ENCODE peak calls at places on chromosomes 3 and 15, in six cellular contexts. One of them, this sample, is unnamed.

GRCh38 chr3:88031543-88032148 is 27.2 kb downstream of the CGGBP1 start:
- DNase-seq in coronary artery: no peak
- DNase-seq in astrocyte of the cerebellum: no peak
- DNase-seq in GM23248: peak
- DNase-seq in cardiac muscle cell: peak
- DNase-seq in ovary: no peak
- DNase-seq in this sample: no peak

GRCh38 chr15:79515628-79516027 is 83.5 kb downstream of the MINAR1 start:
- DNase-seq in ovary: no peak
- DNase-seq in astrocyte of the cerebellum: no peak
- DNase-seq in GM23248: no peak
- DNase-seq in coronary artery: no peak
- DNase-seq in cardiac muscle cell: no peak
- DNase-seq in this sample: no peak

GRCh38 chr3:82796765-82797164 is 1035.3 kb upstream of the GBE1 start:
- DNase-seq in ovary: no peak
- DNase-seq in coronary artery: no peak
- DNase-seq in cardiac muscle cell: no peak
- DNase-seq in GM23248: no peak
- DNase-seq in astrocyte of the cerebellum: no peak
- DNase-seq in this sample: no peak

GRCh38 chr3:129345971-129346370 is 67.3 kb downstream of the HMCES start:
- DNase-seq in astrocyte of the cerebellum: no peak
- DNase-seq in GM23248: peak
- DNase-seq in cardiac muscle cell: peak
- DNase-seq in ovary: no peak
- DNase-seq in coronary artery: no peak
- DNase-seq in this sample: no peak

GRCh38 chr3:29429055-29429454 is 148.2 kb downstream of the RBMS3 start:
- DNase-seq in coronary artery: no peak
- DNase-seq in GM23248: no peak
- DNase-seq in astrocyte of the cerebellum: no peak
- DNase-seq in ovary: no peak
- DNase-seq in cardiac muscle cell: no peak
- DNase-seq in this sample: no peak

GRCh38 chr3:134211797-134212196 is 38.9 kb downstream of the RYK start:
- DNase-seq in cardiac muscle cell: peak
- DNase-seq in ovary: no peak
- DNase-seq in GM23248: peak
- DNase-seq in coronary artery: no peak
- DNase-seq in astrocyte of the cerebellum: peak
- DNase-seq in this sample: peak

GRCh38 chr3:121869731-121870130 is 24.5 kb upstream of the SLC15A2 start:
- DNase-seq in cardiac muscle cell: no peak
- DNase-seq in GM23248: no peak
- DNase-seq in ovary: no peak
- DNase-seq in astrocyte of the cerebellum: no peak
- DNase-seq in coronary artery: no peak
- DNase-seq in this sample: no peak

GRCh38 chr15:47750740-47751262 is 33.5 kb downstream of the SEMA6D start:
- DNase-seq in cardiac muscle cell: no peak
- DNase-seq in astrocyte of the cerebellum: no peak
- DNase-seq in coronary artery: no peak
- DNase-seq in ovary: no peak
- DNase-seq in GM23248: no peak
- DNase-seq in this sample: no peak

GRCh38 chr3:81581966-81582599 is 179.4 kb downstream of the GBE1 start:
- DNase-seq in GM23248: peak
- DNase-seq in ovary: peak
- DNase-seq in cardiac muscle cell: peak
- DNase-seq in coronary artery: no peak
- DNase-seq in astrocyte of the cerebellum: peak
- DNase-seq in this sample: peak

GRCh38 chr3:10242182-10243065 is 5.8 kb upstream of the TATDN2 start:
- DNase-seq in cardiac muscle cell: peak
- DNase-seq in ovary: no peak
- DNase-seq in coronary artery: no peak
- DNase-seq in astrocyte of the cerebellum: peak
- DNase-seq in GM23248: peak
- DNase-seq in this sample: peak

GRCh38 chr15:78242128-78242527 is 7.8 kb upstream of the ACSBG1 start:
- DNase-seq in coronary artery: no peak
- DNase-seq in GM23248: peak
- DNase-seq in ovary: no peak
- DNase-seq in cardiac muscle cell: peak
- DNase-seq in astrocyte of the cerebellum: no peak
- DNase-seq in this sample: no peak

GRCh38 chr3:40994611-40995010 is 204.7 kb upstream of the CTNNB1 start:
- DNase-seq in astrocyte of the cerebellum: no peak
- DNase-seq in cardiac muscle cell: no peak
- DNase-seq in coronary artery: no peak
- DNase-seq in GM23248: peak
- DNase-seq in ovary: no peak
- DNase-seq in this sample: no peak

GRCh38 chr15:89362203-89363101 is 27.8 kb upstream of the POLG start:
- DNase-seq in cardiac muscle cell: no peak
- DNase-seq in ovary: no peak
- DNase-seq in coronary artery: no peak
- DNase-seq in astrocyte of the cerebellum: no peak
- DNase-seq in GM23248: no peak
- DNase-seq in this sample: no peak

GRCh38 chr15:60616628-60617027 is 137.7 kb upstream of the ICE2 start:
- DNase-seq in ovary: no peak
- DNase-seq in cardiac muscle cell: no peak
- DNase-seq in GM23248: no peak
- DNase-seq in coronary artery: no peak
- DNase-seq in astrocyte of the cerebellum: no peak
- DNase-seq in this sample: no peak

GRCh38 chr3:138408751-138409161 is 25.7 kb upstream of the ESYT3 start:
- DNase-seq in ovary: no peak
- DNase-seq in astrocyte of the cerebellum: no peak
- DNase-seq in coronary artery: peak
- DNase-seq in GM23248: peak
- DNase-seq in cardiac muscle cell: no peak
- DNase-seq in this sample: no peak

GRCh38 chr3:72995337-72995736 is 1.3 kb upstream of the PPP4R2 start:
- DNase-seq in cardiac muscle cell: no peak
- DNase-seq in GM23248: peak
- DNase-seq in coronary artery: no peak
- DNase-seq in astrocyte of the cerebellum: no peak
- DNase-seq in ovary: peak
- DNase-seq in this sample: no peak

GRCh38 chr3:70832811-70833509 is 520.5 kb upstream of the MDFIC2 start:
- DNase-seq in cardiac muscle cell: peak
- DNase-seq in ovary: no peak
- DNase-seq in GM23248: peak
- DNase-seq in astrocyte of the cerebellum: peak
- DNase-seq in coronary artery: no peak
- DNase-seq in this sample: no peak

GRCh38 chr15:64334530-64334929 is 21.4 kb downstream of the CSNK1G1 start:
- DNase-seq in cardiac muscle cell: no peak
- DNase-seq in coronary artery: no peak
- DNase-seq in GM23248: no peak
- DNase-seq in ovary: no peak
- DNase-seq in astrocyte of the cerebellum: no peak
- DNase-seq in this sample: no peak

GRCh38 chr3:16841906-16842709 is 42.6 kb upstream of the PLCL2 start:
- DNase-seq in ovary: no peak
- DNase-seq in astrocyte of the cerebellum: no peak
- DNase-seq in cardiac muscle cell: no peak
- DNase-seq in GM23248: no peak
- DNase-seq in coronary artery: no peak
- DNase-seq in this sample: peak

GRCh38 chr3:190444576-190445145 is 5.0 kb downstream of the TMEM207 start:
- DNase-seq in GM23248: peak
- DNase-seq in coronary artery: no peak
- DNase-seq in cardiac muscle cell: no peak
- DNase-seq in ovary: no peak
- DNase-seq in astrocyte of the cerebellum: no peak
- DNase-seq in this sample: no peak

GRCh38 chr3:179182892-179183291 is 34.7 kb downstream of the PIK3CA start:
- DNase-seq in coronary artery: no peak
- DNase-seq in astrocyte of the cerebellum: no peak
- DNase-seq in ovary: no peak
- DNase-seq in GM23248: peak
- DNase-seq in cardiac muscle cell: peak
- DNase-seq in this sample: no peak

GRCh38 chr3:179179256-179179655 is 31.1 kb downstream of the PIK3CA start:
- DNase-seq in cardiac muscle cell: no peak
- DNase-seq in ovary: no peak
- DNase-seq in coronary artery: no peak
- DNase-seq in astrocyte of the cerebellum: no peak
- DNase-seq in GM23248: no peak
- DNase-seq in this sample: no peak

GRCh38 chr3:179181021-179181472 is 32.9 kb downstream of the PIK3CA start:
- DNase-seq in coronary artery: no peak
- DNase-seq in astrocyte of the cerebellum: peak
- DNase-seq in cardiac muscle cell: peak
- DNase-seq in GM23248: peak
- DNase-seq in ovary: no peak
- DNase-seq in this sample: no peak

GRCh38 chr3:179179979-179180758 is 32.0 kb downstream of the PIK3CA start:
- DNase-seq in cardiac muscle cell: peak
- DNase-seq in coronary artery: no peak
- DNase-seq in ovary: no peak
- DNase-seq in GM23248: peak
- DNase-seq in astrocyte of the cerebellum: no peak
- DNase-seq in this sample: no peak

DNA sequence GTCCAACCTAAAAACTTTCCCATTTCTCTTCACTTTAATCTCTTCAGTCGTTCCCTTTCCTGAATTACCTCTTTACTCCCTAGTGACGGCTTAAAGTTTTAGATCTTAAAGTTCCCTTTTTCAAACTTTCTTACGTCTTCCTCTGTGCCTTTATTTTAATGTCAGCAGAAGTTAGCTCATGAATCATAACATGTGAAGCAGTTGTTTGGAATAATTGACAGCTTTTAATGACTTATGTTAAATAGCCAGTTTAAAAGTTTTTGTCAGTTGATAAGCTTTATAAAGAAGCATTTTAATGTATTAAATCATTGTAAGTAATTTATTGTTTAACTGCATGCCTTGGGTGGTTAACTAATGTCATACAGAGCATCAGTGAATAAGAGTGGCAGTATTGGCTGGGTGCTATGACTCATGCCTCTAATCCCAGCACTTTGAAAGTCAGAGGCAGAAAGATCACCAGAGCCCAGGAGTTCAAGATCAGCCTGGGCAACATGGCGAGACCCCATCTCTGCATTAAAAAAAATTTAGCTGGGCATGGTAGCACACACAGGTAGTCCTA is 33.9 kb downstream of the PIK3CA start:
- DNase-seq in cardiac muscle cell: no peak
- DNase-seq in ovary: no peak
- DNase-seq in astrocyte of the cerebellum: no peak
- DNase-seq in GM23248: peak
- DNase-seq in coronary artery: no peak
- DNase-seq in this sample: no peak
- H3K4me3 ChIP-seq in cardiac muscle cell: no peak
- H3K4me3 ChIP-seq in ovary: no peak
- H3K4me3 ChIP-seq in astrocyte of the cerebellum: no peak
- H3K4me3 ChIP-seq in GM23248: no peak
- H3K4me3 ChIP-seq in coronary artery: no peak
- H3K4me3 ChIP-seq in this sample: no peak

GRCh38 chr15:66714543-66714981 is 12.5 kb downstream of the SMAD6 start:
- DNase-seq in cardiac muscle cell: peak
- DNase-seq in coronary artery: peak
- DNase-seq in astrocyte of the cerebellum: no peak
- DNase-seq in ovary: no peak
- DNase-seq in GM23248: peak
- DNase-seq in this sample: no peak
- H3K4me3 ChIP-seq in cardiac muscle cell: no peak
- H3K4me3 ChIP-seq in coronary artery: peak
- H3K4me3 ChIP-seq in astrocyte of the cerebellum: no peak
- H3K4me3 ChIP-seq in ovary: no peak
- H3K4me3 ChIP-seq in GM23248: peak
- H3K4me3 ChIP-seq in this sample: no peak

DNA sequence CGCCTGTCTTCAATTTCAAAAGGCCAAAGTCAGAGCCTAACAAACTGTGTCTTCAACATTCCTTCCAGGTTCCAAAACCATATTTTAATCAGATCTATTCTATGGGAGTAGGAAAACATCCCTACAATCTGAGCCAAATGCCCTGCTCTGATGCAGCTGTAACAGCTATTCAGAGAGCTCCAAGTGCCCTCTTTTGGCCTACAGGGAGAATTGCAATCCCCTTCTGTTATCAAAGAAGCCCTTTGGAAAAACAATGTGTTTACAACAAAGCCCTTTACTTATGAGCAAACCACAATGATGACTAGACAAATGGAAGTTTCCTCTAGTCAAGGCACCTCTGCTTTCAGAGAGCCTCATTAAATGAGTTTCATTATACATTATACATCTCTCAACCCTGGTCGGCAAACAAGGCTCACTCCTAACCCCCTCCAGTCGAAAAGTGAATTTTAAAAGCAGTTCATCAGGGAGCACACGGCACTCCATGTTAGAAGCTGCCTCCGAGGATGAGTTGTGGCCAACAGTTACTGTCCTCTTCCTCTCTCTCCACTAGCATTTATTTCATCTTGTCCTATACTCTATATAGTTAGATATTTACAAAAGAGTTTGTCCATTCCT is 42.6 kb upstream of the TMCO5A start:
- DNase-seq in astrocyte of the cerebellum: peak
- DNase-seq in cardiac muscle cell: peak
- DNase-seq in ovary: no peak
- DNase-seq in coronary artery: no peak
- DNase-seq in GM23248: peak
- DNase-seq in this sample: no peak
- H3K4me3 ChIP-seq in astrocyte of the cerebellum: no peak
- H3K4me3 ChIP-seq in cardiac muscle cell: no peak
- H3K4me3 ChIP-seq in ovary: no peak
- H3K4me3 ChIP-seq in coronary artery: no peak
- H3K4me3 ChIP-seq in GM23248: no peak
- H3K4me3 ChIP-seq in this sample: no peak

DNA sequence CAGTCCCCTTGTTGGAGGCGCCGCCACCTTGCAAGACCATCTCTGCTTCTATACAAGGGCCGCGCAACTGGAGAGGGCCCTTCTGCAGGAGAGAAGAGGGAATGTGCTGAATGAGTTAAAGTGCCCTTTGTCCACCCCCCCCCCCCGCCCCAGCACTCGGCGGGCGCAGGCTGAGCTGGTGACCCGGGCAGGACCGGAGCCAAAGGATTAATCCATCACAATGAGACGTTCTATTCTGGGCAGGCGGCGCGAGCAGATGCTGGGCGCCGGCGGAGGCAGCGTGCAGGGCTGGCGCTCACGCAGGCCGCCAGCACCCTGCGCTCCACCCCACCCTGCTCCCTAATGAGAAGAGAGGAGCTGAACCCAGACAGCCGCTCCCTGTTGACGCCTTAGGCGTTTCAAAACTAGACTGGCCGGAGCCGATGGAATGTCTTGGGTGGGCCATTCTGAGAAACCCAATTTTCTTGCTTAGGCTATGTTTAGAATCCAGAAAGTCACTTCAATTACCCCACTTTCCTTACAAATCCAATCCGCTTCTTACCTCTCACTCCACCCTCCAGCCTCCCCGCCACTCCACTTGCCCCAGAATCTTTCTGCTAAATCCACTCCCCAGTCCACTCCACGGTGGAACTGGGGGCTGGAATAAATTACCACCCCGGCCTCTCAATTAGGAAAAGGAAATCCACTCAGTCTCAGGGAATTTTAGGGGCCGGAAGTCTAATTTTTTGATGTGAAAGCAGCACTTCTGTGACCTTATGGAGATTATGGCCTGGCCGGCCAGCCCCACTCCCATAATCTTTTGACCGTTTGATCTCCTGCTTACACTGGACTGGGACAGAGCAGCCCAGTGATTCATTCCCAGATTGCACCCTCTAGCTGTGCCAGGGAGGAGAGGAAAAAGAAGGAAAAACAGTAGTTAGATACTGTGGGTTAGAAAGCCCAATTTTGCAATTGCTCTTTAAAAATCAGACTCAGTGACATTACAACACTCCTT is 32.7 kb downstream of the GJD2 start:
- DNase-seq in astrocyte of the cerebellum: no peak
- DNase-seq in cardiac muscle cell: peak
- DNase-seq in GM23248: peak
- DNase-seq in coronary artery: peak
- DNase-seq in ovary: no peak
- DNase-seq in this sample: peak
- H3K4me3 ChIP-seq in astrocyte of the cerebellum: peak
- H3K4me3 ChIP-seq in cardiac muscle cell: peak
- H3K4me3 ChIP-seq in GM23248: peak
- H3K4me3 ChIP-seq in coronary artery: peak
- H3K4me3 ChIP-seq in ovary: no peak
- H3K4me3 ChIP-seq in this sample: peak

This sample was measured in right cardiac atrium.